ENCODE peak calls at places on chromosomes 2 and 18, in five cellular contexts. H, I, O, T and D are unnamed samples.

GRCh38 chr2:72894466-72894865 is 7.3 kb downstream of the SPR start:
- DNase-seq in H (no peak), T (no peak), I (no peak), O (no peak), D (no peak)

GRCh38 chr2:220243571-220243970 is 616.1 kb downstream of the SLC4A3 start:
- DNase-seq in O (no peak), H (no peak), I (no peak), T (no peak), D (no peak)

GRCh38 chr2:196591621-196592022 is 47.9 kb upstream of the CCDC150 start:
- DNase-seq in I (no peak), H (no peak), O (peak), T (no peak), D (peak)

GRCh38 chr2:181190711-181191110 is 210.3 kb downstream of the UBE2E3 start:
- DNase-seq in O (no peak), I (no peak), H (no peak), T (peak), D (no peak)

GRCh38 chr2:173750332-173750731 is 214.8 kb downstream of the SP3 start:
- DNase-seq in I (no peak), H (no peak), T (peak), O (peak), D (no peak)

GRCh38 chr2:171185941-171186340 is 25.2 kb upstream of the TLK1 start:
- DNase-seq in T (peak), H (no peak), I (no peak), O (no peak), D (no peak)

GRCh38 chr2:54925022-54925421 is 125.2 kb downstream of the RTN4 start:
- DNase-seq in I (no peak), H (no peak), O (no peak), T (peak), D (no peak)

GRCh38 chr2:105796131-105796638 is 51.5 kb downstream of the NCK2 start:
- DNase-seq in T (no peak), I (no peak), H (no peak), O (no peak), D (peak)

GRCh38 chr2:239002591-239002959 is 154.7 kb downstream of the TWIST2 start:
- DNase-seq in T (no peak), H (no peak), O (no peak), I (no peak), D (no peak)

GRCh38 chr2:98900721-98901120 is 35.3 kb downstream of the CRACDL start:
- DNase-seq in O (no peak), I (no peak), H (no peak), T (no peak), D (no peak)

GRCh38 chr18:681985-682384 is 24.5 kb downstream of the TYMS start:
- DNase-seq in H (no peak), O (no peak), T (no peak), I (no peak), D (no peak)

GRCh38 chr2:171894612-171894947 is 536 bp upstream of the SLC25A12 start:
- DNase-seq in O (no peak), T (peak), H (no peak), I (no peak), D (no peak)

GRCh38 chr2:38376346-38376682 is 759 bp downstream of the ATL2 start:
- DNase-seq in O (peak), I (peak), T (peak), H (no peak), D (peak)

GRCh38 chr2:59684101-59684770 is 869.2 kb downstream of the BCL11A start:
- DNase-seq in H (peak), O (no peak), I (no peak), T (no peak), D (no peak)

GRCh38 chr2:184444217-184444616 is 154.1 kb upstream of the ZNF804A start:
- DNase-seq in T (no peak), I (no peak), H (no peak), O (peak), D (no peak)

GRCh38 chr2:132497591-132497990 is 81.0 kb downstream of the GPR39 start:
- DNase-seq in I (no peak), O (no peak), H (no peak), T (peak), D (no peak)

GRCh38 chr18:58682429-58683069 is 11.3 kb downstream of the MALT1 start:
- DNase-seq in I (peak), H (peak), T (peak), O (no peak), D (peak)

GRCh38 chr18:58578321-58578720 is 50.6 kb downstream of the ALPK2 start:
- DNase-seq in H (no peak), O (peak), T (peak), I (no peak), D (no peak)

GRCh38 chr18:68148862-68149261 is 566.0 kb downstream of the TMX3 start:
- DNase-seq in H (no peak), I (no peak), O (no peak), T (no peak), D (no peak)

GRCh38 chr2:66872056-66872821 is 437.3 kb downstream of the MEIS1 start:
- DNase-seq in O (no peak), I (no peak), T (peak), H (peak), D (no peak)

GRCh38 chr18:24538421-24539264 is 78.2 kb downstream of the HRH4 start:
- DNase-seq in O (no peak), T (no peak), I (no peak), H (no peak), D (no peak)

GRCh38 chr2:10533811-10534321 is 85.7 kb upstream of the ODC1 start:
- DNase-seq in I (no peak), T (peak), H (peak), O (no peak), D (no peak)

GRCh38 chr2:151241224-151241623 is 20.4 kb downstream of the RBM43 start:
- DNase-seq in O (no peak), H (no peak), T (peak), I (no peak), D (no peak)

GRCh38 chr2:8125741-8126691 is 555.8 kb upstream of the ID2 start:
- DNase-seq in I (no peak), O (no peak), H (no peak), T (peak), D (no peak)

GRCh38 chr2:15673919-15674636 is 82.4 kb downstream of the DDX1 start:
- DNase-seq in T (peak), I (no peak), O (no peak), H (peak), D (no peak)

GRCh38 chr2:224412064-224412921 is 10.4 kb upstream of the FAM124B start:
- DNase-seq in H (no peak), T (peak), I (no peak), O (peak), D (no peak)

GRCh38 chr18:24368749-24369148 is 28.9 kb downstream of the OSBPL1A start:
- DNase-seq in H (no peak), O (no peak), T (peak), I (no peak), D (no peak)

GRCh38 chr2:183070942-183071844 is 7.4 kb upstream of the DUSP19 start:
- DNase-seq in T (peak), H (peak), I (no peak), O (no peak), D (peak)

GRCh38 chr2:46914578-46915230 is 902 bp downstream of the MCFD2 start:
- DNase-seq in I (no peak), T (no peak), H (no peak), O (no peak), D (peak)

GRCh38 chr18:44826418-44827259 is 146.0 kb downstream of the SETBP1 start:
- DNase-seq in T (peak), O (no peak), I (peak), H (peak), D (peak)